ENCODE peak calls at places on chromosome 9, in six cellular contexts. One of them, this sample, is unnamed.

GRCh38 chr9:93258818-93259489 is 75.0 kb downstream of the WNK2 start:
- DNase-seq in GM12891: peak
- DNase-seq in SK-N-SH: peak
- DNase-seq in K562: no peak
- DNase-seq in suprapubic skin: peak
- DNase-seq in spleen: peak
- DNase-seq in this sample: no peak

GRCh38 chr9:130328349-130328801 is 62.8 kb downstream of the HMCN2 start:
- DNase-seq in spleen: no peak
- DNase-seq in SK-N-SH: no peak
- DNase-seq in GM12891: no peak
- DNase-seq in suprapubic skin: no peak
- DNase-seq in K562: no peak
- DNase-seq in this sample: no peak

GRCh38 chr9:12972608-12973589 is 198.1 kb downstream of the LURAP1L start:
- DNase-seq in spleen: no peak
- DNase-seq in SK-N-SH: no peak
- DNase-seq in suprapubic skin: no peak
- DNase-seq in K562: no peak
- DNase-seq in GM12891: no peak
- DNase-seq in this sample: peak

GRCh38 chr9:2725929-2726328 is 8.6 kb downstream of the KCNV2 start:
- DNase-seq in SK-N-SH: no peak
- DNase-seq in suprapubic skin: no peak
- DNase-seq in GM12891: no peak
- DNase-seq in K562: no peak
- DNase-seq in spleen: no peak
- DNase-seq in this sample: no peak

GRCh38 chr9:89463986-89464901 is 33.7 kb downstream of the SEMA4D start:
- DNase-seq in spleen: peak
- DNase-seq in suprapubic skin: no peak
- DNase-seq in SK-N-SH: no peak
- DNase-seq in GM12891: peak
- DNase-seq in K562: no peak
- DNase-seq in this sample: no peak

GRCh38 chr9:34963577-34963976 is 5.5 kb downstream of the PHF24 start:
- DNase-seq in suprapubic skin: no peak
- DNase-seq in spleen: no peak
- DNase-seq in K562: no peak
- DNase-seq in GM12891: no peak
- DNase-seq in SK-N-SH: no peak
- DNase-seq in this sample: no peak

GRCh38 chr9:81787747-81788632 is 98.6 kb upstream of the TLE1 start:
- DNase-seq in suprapubic skin: no peak
- DNase-seq in spleen: no peak
- DNase-seq in GM12891: no peak
- DNase-seq in K562: no peak
- DNase-seq in SK-N-SH: no peak
- DNase-seq in this sample: peak

GRCh38 chr9:93365427-93366118 is 85.9 kb upstream of the FAM120A start:
- DNase-seq in SK-N-SH: no peak
- DNase-seq in GM12891: no peak
- DNase-seq in suprapubic skin: no peak
- DNase-seq in spleen: no peak
- DNase-seq in K562: no peak
- DNase-seq in this sample: no peak

GRCh38 chr9:81183763-81184162 is 505.6 kb downstream of the TLE1 start:
- DNase-seq in spleen: no peak
- DNase-seq in SK-N-SH: no peak
- DNase-seq in suprapubic skin: no peak
- DNase-seq in K562: no peak
- DNase-seq in GM12891: no peak
- DNase-seq in this sample: no peak

GRCh38 chr9:6214451-6214850 is 1.2 kb upstream of the IL33 start:
- DNase-seq in K562: no peak
- DNase-seq in SK-N-SH: no peak
- DNase-seq in suprapubic skin: no peak
- DNase-seq in spleen: no peak
- DNase-seq in GM12891: no peak
- DNase-seq in this sample: no peak

GRCh38 chr9:110538169-110538568 is 41.4 kb downstream of the SVEP1 start:
- DNase-seq in SK-N-SH: no peak
- DNase-seq in spleen: no peak
- DNase-seq in GM12891: no peak
- DNase-seq in suprapubic skin: no peak
- DNase-seq in K562: no peak
- DNase-seq in this sample: no peak

GRCh38 chr9:126723807-126724172 is 81.0 kb upstream of the ZBTB43 start:
- DNase-seq in K562: no peak
- DNase-seq in spleen: no peak
- DNase-seq in SK-N-SH: peak
- DNase-seq in suprapubic skin: no peak
- DNase-seq in GM12891: no peak
- DNase-seq in this sample: no peak

GRCh38 chr9:99118782-99119466 is 14.0 kb downstream of the TGFBR1 start:
- DNase-seq in SK-N-SH: no peak
- DNase-seq in suprapubic skin: no peak
- DNase-seq in GM12891: no peak
- DNase-seq in spleen: peak
- DNase-seq in K562: no peak
- DNase-seq in this sample: no peak

GRCh38 chr9:124457887-124458431 is 7.7 kb downstream of the ADGRD2 start:
- DNase-seq in suprapubic skin: no peak
- DNase-seq in GM12891: no peak
- DNase-seq in K562: no peak
- DNase-seq in SK-N-SH: no peak
- DNase-seq in spleen: peak
- DNase-seq in this sample: no peak

GRCh38 chr9:117300686-117301085 is 114.2 kb downstream of the ASTN2 start:
- DNase-seq in GM12891: no peak
- DNase-seq in K562: no peak
- DNase-seq in spleen: no peak
- DNase-seq in SK-N-SH: no peak
- DNase-seq in suprapubic skin: no peak
- DNase-seq in this sample: no peak

GRCh38 chr9:95317119-95317892 is at the start of gene FANCC:
- DNase-seq in K562: peak
- DNase-seq in spleen: peak
- DNase-seq in GM12891: peak
- DNase-seq in SK-N-SH: peak
- DNase-seq in suprapubic skin: peak
- DNase-seq in this sample: peak

DNA sequence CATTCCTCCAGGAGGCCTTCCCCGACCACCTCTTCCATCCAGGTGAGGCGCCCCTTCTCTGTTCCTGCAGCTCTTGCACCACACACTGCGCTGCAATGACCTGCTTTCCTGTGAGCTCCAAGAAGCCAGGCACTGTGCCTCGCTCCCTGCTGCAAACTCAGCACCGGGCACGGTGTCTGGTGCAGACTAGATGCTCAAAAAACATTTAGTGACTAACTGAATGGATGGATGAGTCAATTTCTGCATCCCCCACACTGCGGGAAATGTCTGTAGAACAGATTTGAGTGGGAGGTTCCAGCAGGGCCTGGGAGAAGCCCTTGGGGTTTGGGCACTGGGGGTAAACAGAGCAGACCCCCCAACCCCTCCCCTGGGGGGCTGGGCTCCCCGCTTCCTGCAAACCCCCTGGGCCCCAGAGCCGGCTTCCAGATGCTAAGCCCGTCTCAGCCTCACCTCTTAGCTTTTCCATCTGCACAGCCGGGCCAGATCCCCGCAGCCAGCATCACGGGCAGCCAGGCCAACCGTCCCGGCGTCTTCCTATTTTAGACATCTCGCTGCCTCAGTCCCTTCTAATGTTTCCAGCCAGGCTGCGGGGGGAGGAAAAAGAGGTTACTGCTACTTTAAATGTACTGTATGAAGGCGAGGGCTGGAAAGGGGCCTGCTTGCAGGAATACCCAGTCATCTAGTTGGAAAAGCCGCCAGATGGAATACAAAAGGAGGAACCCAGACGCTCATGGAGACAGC is 66.9 kb upstream of the GGTA1 start:
- DNase-seq in K562: no peak
- DNase-seq in spleen: no peak
- DNase-seq in GM12891: no peak
- DNase-seq in SK-N-SH: peak
- DNase-seq in suprapubic skin: no peak
- DNase-seq in this sample: no peak
- TF ChIP-seq POLR2AphosphoS5 in K562: no peak
- TF ChIP-seq POLR2AphosphoS5 in spleen: no peak
- TF ChIP-seq POLR2AphosphoS5 in GM12891: no peak
- TF ChIP-seq POLR2AphosphoS5 in SK-N-SH: no peak
- TF ChIP-seq POLR2AphosphoS5 in suprapubic skin: no peak
- TF ChIP-seq POLR2AphosphoS5 in this sample: no peak

GRCh38 chr9:69078581-69078980 is 43.0 kb downstream of the FXN start:
- DNase-seq in SK-N-SH: no peak
- DNase-seq in suprapubic skin: no peak
- DNase-seq in spleen: no peak
- DNase-seq in GM12891: no peak
- DNase-seq in K562: no peak
- DNase-seq in this sample: peak
- TF ChIP-seq POLR2AphosphoS5 in SK-N-SH: no peak
- TF ChIP-seq POLR2AphosphoS5 in suprapubic skin: no peak
- TF ChIP-seq POLR2AphosphoS5 in spleen: peak
- TF ChIP-seq POLR2AphosphoS5 in GM12891: no peak
- TF ChIP-seq POLR2AphosphoS5 in K562: no peak
- TF ChIP-seq POLR2AphosphoS5 in this sample: peak

GRCh38 chr9:134130503-134131375 is 5.1 kb upstream of the WDR5 start:
- DNase-seq in suprapubic skin: no peak
- DNase-seq in GM12891: no peak
- DNase-seq in K562: no peak
- DNase-seq in SK-N-SH: no peak
- DNase-seq in spleen: no peak
- DNase-seq in this sample: peak
- TF ChIP-seq POLR2AphosphoS5 in suprapubic skin: no peak
- TF ChIP-seq POLR2AphosphoS5 in GM12891: no peak
- TF ChIP-seq POLR2AphosphoS5 in K562: no peak
- TF ChIP-seq POLR2AphosphoS5 in SK-N-SH: no peak
- TF ChIP-seq POLR2AphosphoS5 in spleen: no peak
- TF ChIP-seq POLR2AphosphoS5 in this sample: peak

GRCh38 chr9:106874657-106875056 is 11.7 kb downstream of the ZNF462 start:
- DNase-seq in suprapubic skin: no peak
- DNase-seq in K562: no peak
- DNase-seq in SK-N-SH: no peak
- DNase-seq in GM12891: no peak
- DNase-seq in spleen: no peak
- DNase-seq in this sample: no peak
- TF ChIP-seq POLR2AphosphoS5 in suprapubic skin: no peak
- TF ChIP-seq POLR2AphosphoS5 in K562: no peak
- TF ChIP-seq POLR2AphosphoS5 in SK-N-SH: no peak
- TF ChIP-seq POLR2AphosphoS5 in GM12891: no peak
- TF ChIP-seq POLR2AphosphoS5 in spleen: no peak
- TF ChIP-seq POLR2AphosphoS5 in this sample: no peak

This sample was measured in prostate gland.